ENCODE peak calls at places on chromosomes 12 and 14, in four cellular contexts. One of them, this sample, is unnamed.

GRCh38 chr14:68616255-68616902 is 176.5 kb downstream of the ZFP36L1 start:
- DNase-seq in brain microvascular endothelial cell: no peak
- DNase-seq in H9: no peak
- DNase-seq in endothelial cell: no peak
- DNase-seq in this sample: peak

GRCh38 chr14:95480109-95480886 is 36.2 kb downstream of the SYNE3 start:
- DNase-seq in brain microvascular endothelial cell: peak
- DNase-seq in H9: no peak
- DNase-seq in endothelial cell: no peak
- DNase-seq in this sample: peak

GRCh38 chr14:94005324-94005723 is 8.2 kb downstream of the CCDC197 start:
- DNase-seq in brain microvascular endothelial cell: no peak
- DNase-seq in H9: no peak
- DNase-seq in endothelial cell: no peak
- DNase-seq in this sample: no peak

GRCh38 chr14:54893151-54893760 is 9.4 kb downstream of the GCH1 start:
- DNase-seq in brain microvascular endothelial cell: peak
- DNase-seq in H9: no peak
- DNase-seq in endothelial cell: peak
- DNase-seq in this sample: peak

GRCh38 chr14:84825481-84825880 is 704.5 kb upstream of the FLRT2 start:
- DNase-seq in brain microvascular endothelial cell: peak
- DNase-seq in H9: no peak
- DNase-seq in endothelial cell: no peak
- DNase-seq in this sample: no peak

GRCh38 chr14:90780519-90780918 is 35.7 kb downstream of the TTC7B start:
- DNase-seq in brain microvascular endothelial cell: no peak
- DNase-seq in H9: no peak
- DNase-seq in endothelial cell: no peak
- DNase-seq in this sample: no peak

GRCh38 chr14:36856095-36856878 is 194.6 kb downstream of the PAX9 start:
- DNase-seq in brain microvascular endothelial cell: no peak
- DNase-seq in H9: no peak
- DNase-seq in endothelial cell: no peak
- DNase-seq in this sample: no peak

GRCh38 chr12:76588881-76589565 is 29.5 kb upstream of the OSBPL8 start:
- DNase-seq in brain microvascular endothelial cell: peak
- DNase-seq in H9: no peak
- DNase-seq in endothelial cell: no peak
- DNase-seq in this sample: peak

GRCh38 chr14:103078860-103079587 is 5.0 kb upstream of the LBHD2 start:
- DNase-seq in brain microvascular endothelial cell: no peak
- DNase-seq in H9: no peak
- DNase-seq in endothelial cell: no peak
- DNase-seq in this sample: no peak

GRCh38 chr14:88231626-88232025 is 91.4 kb downstream of the KCNK10 start:
- DNase-seq in brain microvascular endothelial cell: no peak
- DNase-seq in H9: no peak
- DNase-seq in endothelial cell: no peak
- DNase-seq in this sample: no peak

GRCh38 chr14:88229428-88229827 is 93.6 kb downstream of the KCNK10 start:
- DNase-seq in brain microvascular endothelial cell: no peak
- DNase-seq in H9: no peak
- DNase-seq in endothelial cell: no peak
- DNase-seq in this sample: no peak

GRCh38 chr14:88234442-88234841 is 88.6 kb downstream of the KCNK10 start:
- DNase-seq in brain microvascular endothelial cell: no peak
- DNase-seq in H9: no peak
- DNase-seq in endothelial cell: no peak
- DNase-seq in this sample: no peak

GRCh38 chr14:88232783-88233182 is 90.3 kb downstream of the KCNK10 start:
- DNase-seq in brain microvascular endothelial cell: no peak
- DNase-seq in H9: no peak
- DNase-seq in endothelial cell: no peak
- DNase-seq in this sample: no peak

GRCh38 chr14:88233915-88234314 is 89.2 kb downstream of the KCNK10 start:
- DNase-seq in brain microvascular endothelial cell: no peak
- DNase-seq in H9: peak
- DNase-seq in endothelial cell: peak
- DNase-seq in this sample: no peak
- TF ChIP-seq CTCF in brain microvascular endothelial cell: peak
- TF ChIP-seq CTCF in H9: peak
- TF ChIP-seq CTCF in endothelial cell: no peak
- TF ChIP-seq CTCF in this sample: peak

DNA sequence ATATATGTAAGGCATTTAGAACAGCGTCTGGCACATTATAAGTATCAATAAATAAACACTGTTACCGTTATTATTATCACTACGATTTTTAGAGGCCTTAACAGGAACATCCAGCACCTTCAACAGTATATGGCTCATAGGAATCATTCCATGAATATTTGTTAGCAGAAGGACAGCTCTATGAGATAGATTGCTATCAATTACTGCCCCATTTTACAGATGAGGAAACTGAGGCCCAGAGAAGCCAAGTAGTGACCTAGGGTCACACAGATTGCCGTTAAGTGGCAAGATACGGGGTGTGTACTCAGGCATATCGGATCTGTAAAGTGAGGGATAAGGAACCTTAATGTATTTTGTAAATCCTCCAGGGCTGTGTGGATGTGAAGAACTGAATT is 510 bp upstream of the PSMD9 start:
- DNase-seq in brain microvascular endothelial cell: no peak
- DNase-seq in H9: no peak
- DNase-seq in endothelial cell: no peak
- DNase-seq in this sample: no peak
- TF ChIP-seq CTCF in brain microvascular endothelial cell: no peak
- TF ChIP-seq CTCF in H9: peak
- TF ChIP-seq CTCF in endothelial cell: no peak
- TF ChIP-seq CTCF in this sample: no peak

DNA sequence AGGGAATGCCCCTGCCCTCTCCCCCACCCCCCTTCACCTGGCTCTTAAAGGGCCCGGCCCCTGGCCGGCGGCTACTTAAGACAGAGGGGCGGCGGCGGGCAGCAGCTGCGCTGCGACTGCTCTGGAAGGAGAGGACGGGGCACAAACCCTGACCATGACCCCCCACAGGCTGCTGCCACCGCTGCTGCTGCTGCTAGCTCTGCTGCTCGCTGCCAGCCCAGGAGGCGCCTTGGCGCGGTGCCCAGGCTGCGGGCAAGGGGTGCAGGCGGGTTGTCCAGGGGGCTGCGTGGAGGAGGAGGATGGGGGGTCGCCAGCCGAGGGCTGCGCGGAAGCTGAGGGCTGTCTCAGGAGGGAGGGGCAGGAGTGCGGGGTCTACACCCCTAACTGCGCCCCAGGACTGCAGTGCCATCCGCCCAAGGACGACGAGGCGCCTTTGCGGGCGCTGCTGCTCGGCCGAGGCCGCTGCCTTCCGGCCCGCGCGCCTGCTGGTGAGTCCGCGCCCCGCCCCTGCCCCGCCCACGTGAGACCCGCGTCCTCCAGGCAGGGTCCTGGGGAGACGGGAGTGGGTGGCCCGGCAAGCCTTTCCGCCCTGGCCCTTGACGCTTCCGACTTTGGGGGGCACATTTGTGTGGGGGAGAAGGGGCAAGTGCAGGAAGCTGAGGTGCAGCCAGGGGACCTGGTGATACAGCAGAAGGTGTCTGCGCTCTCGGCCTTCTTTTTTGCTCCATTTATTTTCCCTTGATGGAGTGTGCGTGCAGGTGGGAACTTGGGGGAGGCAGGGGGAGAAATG is at the start of gene IGFBP6:
- DNase-seq in brain microvascular endothelial cell: peak
- DNase-seq in H9: peak
- DNase-seq in endothelial cell: peak
- DNase-seq in this sample: peak
- TF ChIP-seq CTCF in brain microvascular endothelial cell: no peak
- TF ChIP-seq CTCF in H9: no peak
- TF ChIP-seq CTCF in endothelial cell: no peak
- TF ChIP-seq CTCF in this sample: peak

GRCh38 chr12:77720258-77720657 is 110.4 kb upstream of the NAV3 start:
- DNase-seq in brain microvascular endothelial cell: no peak
- DNase-seq in H9: no peak
- DNase-seq in endothelial cell: no peak
- DNase-seq in this sample: peak
- TF ChIP-seq CTCF in brain microvascular endothelial cell: peak
- TF ChIP-seq CTCF in H9: peak
- TF ChIP-seq CTCF in endothelial cell: no peak
- TF ChIP-seq CTCF in this sample: peak

DNA sequence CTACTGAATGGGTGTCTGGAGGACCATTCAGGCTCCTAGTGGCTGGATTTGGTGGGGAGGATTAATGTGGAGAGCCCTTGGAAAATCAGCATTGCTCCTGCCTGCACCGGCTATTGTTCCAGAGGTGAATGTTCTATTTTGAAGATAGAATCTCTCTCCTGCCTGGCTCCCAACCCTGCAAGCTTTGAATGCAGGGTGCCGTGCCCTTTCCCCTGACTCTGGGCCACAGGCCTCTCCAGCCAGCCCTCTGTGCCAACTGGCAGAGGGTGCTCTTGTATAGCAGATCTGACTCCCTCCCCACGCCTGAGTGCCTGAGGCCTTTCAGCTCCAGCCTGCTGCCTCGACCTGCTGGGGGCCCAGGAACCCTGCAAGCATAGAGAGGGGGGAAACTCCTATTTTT is 106.8 kb downstream of the TMEM260 start:
- DNase-seq in brain microvascular endothelial cell: no peak
- DNase-seq in H9: peak
- DNase-seq in endothelial cell: peak
- DNase-seq in this sample: no peak
- TF ChIP-seq CTCF in brain microvascular endothelial cell: no peak
- TF ChIP-seq CTCF in H9: peak
- TF ChIP-seq CTCF in endothelial cell: no peak
- TF ChIP-seq CTCF in this sample: no peak

DNA sequence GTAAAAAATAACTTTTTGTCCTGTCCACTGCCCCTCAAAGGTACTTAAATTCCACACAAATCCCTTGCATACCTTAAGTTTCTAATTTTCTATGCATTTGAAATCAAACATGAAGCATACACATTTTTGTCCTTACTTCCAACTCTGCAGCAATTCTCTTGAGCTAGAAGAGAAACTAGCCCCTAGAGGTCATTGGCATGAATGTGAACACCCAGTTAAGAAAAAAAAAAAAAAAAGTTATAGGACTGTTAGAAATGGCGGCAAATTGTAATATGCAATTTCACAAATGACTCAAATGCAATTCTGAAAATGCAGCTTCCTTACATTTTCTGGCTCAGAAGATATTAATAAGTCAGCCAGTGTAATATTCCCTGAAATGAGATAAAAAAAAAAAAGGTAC is 4.6 kb upstream of the ESR2 start:
- DNase-seq in brain microvascular endothelial cell: no peak
- DNase-seq in H9: no peak
- DNase-seq in endothelial cell: no peak
- DNase-seq in this sample: no peak
- TF ChIP-seq CTCF in brain microvascular endothelial cell: peak
- TF ChIP-seq CTCF in H9: peak
- TF ChIP-seq CTCF in endothelial cell: peak
- TF ChIP-seq CTCF in this sample: peak

GRCh38 chr12:30797689-30798088 is 42.9 kb upstream of the CAPRIN2 start:
- DNase-seq in brain microvascular endothelial cell: no peak
- DNase-seq in H9: no peak
- DNase-seq in endothelial cell: no peak
- DNase-seq in this sample: no peak
- TF ChIP-seq CTCF in brain microvascular endothelial cell: peak
- TF ChIP-seq CTCF in H9: no peak
- TF ChIP-seq CTCF in endothelial cell: peak
- TF ChIP-seq CTCF in this sample: peak

GRCh38 chr14:46663382-46663781 is 11.8 kb upstream of the RPL10L start:
- DNase-seq in brain microvascular endothelial cell: no peak
- DNase-seq in H9: no peak
- DNase-seq in endothelial cell: no peak
- DNase-seq in this sample: no peak

DNA sequence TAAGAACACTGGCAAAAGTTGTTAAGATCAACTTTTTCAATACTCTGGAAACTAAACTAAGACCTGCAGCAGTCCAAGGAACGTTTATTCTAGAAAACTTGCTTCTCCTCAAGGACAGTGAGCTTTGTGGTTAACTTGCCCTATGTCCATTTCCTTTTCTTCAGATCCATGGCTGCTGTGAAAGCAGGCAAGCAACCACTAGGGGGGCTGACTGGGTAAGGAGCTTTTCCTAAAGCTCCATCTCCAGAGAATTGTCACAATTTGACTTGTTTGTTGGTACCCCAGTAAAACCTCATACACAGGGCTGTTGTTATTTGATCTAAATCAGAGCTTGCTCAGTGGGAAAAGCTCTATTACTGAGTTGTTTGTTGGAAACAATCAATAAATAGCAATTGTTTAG is 10.1 kb upstream of the RPL10L start:
- DNase-seq in brain microvascular endothelial cell: peak
- DNase-seq in H9: peak
- DNase-seq in endothelial cell: no peak
- DNase-seq in this sample: no peak
- TF ChIP-seq CTCF in brain microvascular endothelial cell: peak
- TF ChIP-seq CTCF in H9: peak
- TF ChIP-seq CTCF in endothelial cell: peak
- TF ChIP-seq CTCF in this sample: peak

GRCh38 chr14:72124171-72124570 is 191.9 kb downstream of the RGS6 start:
- DNase-seq in brain microvascular endothelial cell: no peak
- DNase-seq in H9: no peak
- DNase-seq in endothelial cell: no peak
- DNase-seq in this sample: no peak
- TF ChIP-seq CTCF in brain microvascular endothelial cell: no peak
- TF ChIP-seq CTCF in H9: no peak
- TF ChIP-seq CTCF in endothelial cell: no peak
- TF ChIP-seq CTCF in this sample: no peak

DNA sequence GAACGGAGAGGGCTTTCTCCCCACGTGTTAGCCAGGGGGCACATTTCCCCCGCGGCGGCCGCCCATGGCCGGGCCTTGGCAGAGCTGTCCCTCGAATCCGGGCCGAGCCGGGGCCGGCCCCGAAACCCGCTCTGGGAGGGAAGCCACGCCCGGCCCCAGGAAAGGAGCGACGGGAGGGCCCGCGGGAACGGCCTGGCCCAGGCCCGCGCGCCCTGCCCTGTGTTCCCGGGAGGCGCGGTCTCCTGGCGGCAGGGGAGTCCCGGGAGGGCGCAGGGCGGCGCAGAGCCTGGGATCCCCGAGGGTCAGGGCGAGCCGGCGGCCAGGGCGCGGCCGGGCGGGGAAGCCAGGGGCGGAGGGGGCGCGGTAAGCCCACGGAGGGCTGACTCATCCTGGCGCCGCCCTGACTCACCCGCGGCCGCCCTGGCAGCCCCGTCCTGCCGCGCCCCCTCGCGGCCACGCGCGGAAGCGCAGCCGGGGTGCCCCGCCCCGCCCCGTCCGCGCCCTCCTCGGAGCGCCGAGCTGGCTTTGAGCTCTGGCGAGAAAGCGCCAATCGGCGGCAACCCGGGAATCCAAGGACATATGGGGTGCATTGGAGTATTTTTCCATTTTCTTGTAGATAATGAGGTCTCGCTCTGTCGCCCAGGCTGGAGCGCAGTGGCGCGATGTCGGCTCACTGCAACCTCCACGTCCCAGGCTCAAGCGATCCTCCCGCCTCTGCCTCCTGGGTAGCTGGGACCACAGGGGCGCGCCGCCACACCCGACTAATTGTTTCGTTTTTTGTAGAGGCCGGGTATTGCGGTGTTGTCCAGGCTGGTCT is 31.8 kb upstream of the PLEKHG6 start:
- DNase-seq in brain microvascular endothelial cell: peak
- DNase-seq in H9: peak
- DNase-seq in endothelial cell: peak
- DNase-seq in this sample: peak
- TF ChIP-seq CTCF in brain microvascular endothelial cell: peak
- TF ChIP-seq CTCF in H9: peak
- TF ChIP-seq CTCF in endothelial cell: peak
- TF ChIP-seq CTCF in this sample: peak